ENCODE peak calls at places on chromosomes 16 and 17, in nine cellular contexts. D, B, T, F, U, R, H, I and Q are unnamed samples.
A peak's percentile ranks its signal among the peaks of the same experiment; 100 is the strongest.

GRCh38 chr17:149231-149630 is 11.9 kb downstream of the SCGB1C2 start:
- DNase-seq in D (no peak), B (no peak), T (no peak), F (no peak), U (peak; percentile 15), R (no peak), H (no peak), I (no peak), Q (no peak)

GRCh38 chr17:10126554-10127493 is 71.6 kb downstream of the GAS7 start:
- DNase-seq in D (no peak), B (peak; percentile 49), T (no peak), F (no peak), U (peak; percentile 82), R (no peak), H (no peak), I (peak; percentile 74), Q (peak; percentile 86)

GRCh38 chr16:27195941-27196595 is 7.3 kb upstream of the KDM8 start:
- DNase-seq in D (no peak), B (no peak), T (no peak), F (no peak), U (no peak), R (no peak), H (peak; percentile 70), I (no peak), Q (no peak)

GRCh38 chr17:42548070-42548837 is 4.5 kb upstream of the HSD17B1 start:
- DNase-seq in D (no peak), B (no peak), T (peak; percentile 98), F (peak; percentile 89), U (no peak), R (no peak), H (peak; percentile 86), I (peak; percentile 51), Q (no peak)

GRCh38 chr17:36845916-36846315 is 91.4 kb upstream of the LHX1 start:
- DNase-seq in D (no peak), B (no peak), T (no peak), F (no peak), U (no peak), R (no peak), H (no peak), I (no peak), Q (no peak)

GRCh38 chr17:81371910-81372760 is 23.1 kb upstream of the BAHCC1 start:
- DNase-seq in D (no peak), B (peak; percentile 85), T (peak; percentile 34), F (peak; percentile 78), U (peak; percentile 78), R (no peak), H (no peak), I (no peak), Q (no peak)

GRCh38 chr17:66319226-66319625 is 16.8 kb downstream of the PRKCA start:
- DNase-seq in D (no peak), B (no peak), T (no peak), F (no peak), U (no peak), R (no peak), H (no peak), I (no peak), Q (no peak)

GRCh38 chr17:61574542-61575351 is 16.3 kb downstream of the NACA2 start:
- DNase-seq in D (no peak), B (no peak), T (peak; percentile 29), F (no peak), U (no peak), R (no peak), H (no peak), I (no peak), Q (peak; percentile 47)

GRCh38 chr17:51739245-51739886 is 419.1 kb downstream of the CA10 start:
- DNase-seq in D (no peak), B (no peak), T (no peak), F (no peak), U (no peak), R (no peak), H (no peak), I (no peak), Q (no peak)

GRCh38 chr16:27977966-27978365 is 85.5 kb downstream of the GSG1L start:
- DNase-seq in D (no peak), B (peak; percentile 66), T (no peak), F (no peak), U (peak; percentile 13), R (no peak), H (no peak), I (no peak), Q (peak; percentile 26)

GRCh38 chr17:78360371-78361226 is 722 bp upstream of the SOCS3 start:
- DNase-seq in D (peak; percentile 46), B (peak; percentile 94), T (peak; percentile 98), F (peak; percentile 93), U (peak; percentile 96), R (no peak), H (peak; percentile 94), I (peak; percentile 93), Q (peak; percentile 79)

GRCh38 chr17:43791589-43791988 is 11.4 kb downstream of the CFAP97D1 start:
- DNase-seq in D (no peak), B (no peak), T (peak; percentile 40), F (no peak), U (no peak), R (no peak), H (no peak), I (no peak), Q (peak; percentile 63)

GRCh38 chr17:6097005-6097279 is 26.8 kb downstream of the WSCD1 start:
- DNase-seq in D (no peak), B (no peak), T (no peak), F (no peak), U (no peak), R (no peak), H (no peak), I (no peak), Q (no peak)

GRCh38 chr16:83441523-83441922 is 366.3 kb upstream of the HSBP1 start:
- DNase-seq in D (no peak), B (no peak), T (no peak), F (no peak), U (no peak), R (no peak), H (no peak), I (no peak), Q (no peak)

GRCh38 chr17:15456486-15456885 is 10.9 kb downstream of the CDRT4 start:
- DNase-seq in D (no peak), B (no peak), T (no peak), F (no peak), U (peak; percentile 76), R (no peak), H (no peak), I (peak; percentile 27), Q (peak; percentile 64)

GRCh38 chr16:28280881-28281836 is 11.2 kb upstream of the SBK1 start:
- DNase-seq in D (no peak), B (no peak), T (no peak), F (no peak), U (no peak), R (no peak), H (no peak), I (no peak), Q (no peak)

GRCh38 chr17:21039839-21040575 is 2.8 kb downstream of the USP22 start:
- DNase-seq in D (no peak), B (no peak), T (peak; percentile 20), F (no peak), U (peak; percentile 71), R (no peak), H (no peak), I (no peak), Q (peak; percentile 61)

GRCh38 chr16:15521758-15522509 is 87.5 kb downstream of the BMERB1 start:
- DNase-seq in D (no peak), B (no peak), T (no peak), F (no peak), U (no peak), R (no peak), H (no peak), I (peak; percentile 69), Q (peak; percentile 15)
- TF ChIP-seq CTCF in D (no peak), B (no peak), T (no peak), F (no peak), U (no peak), R (no peak), H (no peak), I (no peak), Q (no peak)

DNA sequence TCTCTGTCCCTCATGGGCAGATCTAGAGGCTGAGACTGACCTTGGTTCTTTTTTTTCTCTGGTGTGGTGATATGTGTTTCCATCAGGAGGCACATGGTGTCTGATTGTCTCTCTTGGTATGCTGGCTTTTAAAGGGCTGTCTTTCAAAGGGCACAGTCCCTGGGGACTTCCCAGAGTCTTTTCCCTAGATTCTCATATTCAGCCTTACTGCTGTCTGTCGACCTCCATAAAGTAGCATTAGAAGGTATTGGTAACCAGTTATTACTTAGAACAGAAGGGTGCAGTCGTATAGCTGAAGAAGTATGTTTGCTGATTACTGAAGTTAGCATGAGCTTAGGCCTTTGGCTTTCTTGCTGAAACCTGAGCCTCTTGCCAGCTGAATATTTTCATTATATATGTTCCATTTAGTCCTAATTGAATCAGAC is 71.2 kb downstream of the WWP2 start:
- DNase-seq in D (no peak), B (no peak), T (no peak), F (no peak), U (no peak), R (no peak), H (no peak), I (no peak), Q (peak; percentile 19)
- TF ChIP-seq CTCF in D (no peak), B (no peak), T (no peak), F (no peak), U (no peak), R (no peak), H (no peak), I (no peak), Q (no peak)

DNA sequence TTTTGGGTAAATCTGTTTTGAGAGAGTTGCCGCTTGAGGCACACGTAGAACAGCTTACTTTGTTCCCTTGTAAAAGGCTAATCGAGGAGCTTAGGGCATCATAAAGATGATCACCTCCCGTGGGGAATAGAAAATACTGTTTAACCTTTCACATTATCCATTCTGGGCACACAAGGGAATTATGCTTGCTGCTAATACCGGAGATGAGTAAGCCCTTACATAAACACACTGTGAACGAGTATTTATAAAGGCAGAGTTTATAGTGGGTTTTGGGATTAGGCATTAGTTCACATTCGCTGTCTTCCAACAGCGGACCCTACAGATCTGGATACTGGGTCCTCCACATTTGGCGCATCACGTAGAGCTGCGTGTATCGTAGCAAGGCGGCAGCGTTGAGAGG is 51.2 kb upstream of the CNTNAP4 start:
- DNase-seq in D (no peak), B (no peak), T (no peak), F (no peak), U (no peak), R (no peak), H (no peak), I (no peak), Q (peak; percentile 82)
- TF ChIP-seq CTCF in D (no peak), B (no peak), T (no peak), F (no peak), U (no peak), R (no peak), H (no peak), I (no peak), Q (no peak)

DNA sequence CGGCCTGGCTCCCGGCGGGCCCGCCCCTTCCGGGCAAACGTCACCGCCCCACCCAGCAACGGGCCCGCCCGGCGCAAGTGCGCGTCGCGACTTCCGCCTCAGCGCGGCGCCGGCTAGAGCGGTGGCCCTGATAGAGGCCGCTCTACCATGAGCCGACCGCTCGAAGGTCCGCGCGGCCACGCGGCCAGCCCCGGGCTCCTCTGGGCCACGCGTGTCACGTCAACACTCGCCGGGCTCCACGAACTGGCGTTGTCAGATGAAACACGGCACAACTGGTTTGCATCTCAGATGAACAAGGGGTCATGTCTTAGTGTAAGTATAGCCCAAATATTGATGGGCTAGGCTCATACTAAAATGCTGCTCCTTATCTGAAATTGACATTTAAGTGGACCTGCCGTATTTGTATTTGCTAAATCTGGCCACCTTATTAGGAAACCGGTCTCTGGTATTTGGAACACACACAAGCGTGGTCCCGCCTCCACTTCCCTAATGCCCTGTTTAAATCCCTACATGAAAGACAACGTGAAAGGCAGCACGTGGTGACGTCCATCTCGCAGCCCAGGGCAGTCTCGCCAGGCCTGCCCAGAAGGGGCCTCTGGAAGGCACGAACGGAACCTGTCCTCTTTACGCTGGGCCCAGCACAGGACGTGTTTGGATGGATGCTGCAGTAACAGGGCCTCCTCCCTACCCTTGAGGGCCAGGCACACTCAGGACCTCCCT is at the start of gene ZNF598:
- DNase-seq in D (no peak), B (peak; percentile 87), T (peak; percentile 93), F (no peak), U (peak; percentile 91), R (peak; percentile 66), H (peak; percentile 88), I (peak; percentile 70), Q (peak; percentile 77)
- TF ChIP-seq CTCF in D (no peak), B (no peak), T (no peak), F (no peak), U (no peak), R (no peak), H (no peak), I (no peak), Q (no peak)